ENCODE peak calls at places on chromosomes 6 and 20, in seven cellular contexts. Q, R, U, B, T, J and E are unnamed samples. For H3K4me1 and H3K36me3, the result is how much of the 10 kb centered on the place peaks cover.

GRCh38 chr6:108163267-108163643 is 2.6 kb upstream of the NR2E1 start:
- DNase-seq in Q (no peak), R (no peak), U (no peak), B (no peak), T (peak), J (no peak), E (no peak)

GRCh38 chr6:148671085-148671484 is 75.7 kb upstream of the UST start:
- DNase-seq in Q (no peak), R (no peak), U (no peak), B (no peak), T (no peak), J (no peak), E (no peak)

GRCh38 chr20:63208346-63208924 is 7.5 kb downstream of the YTHDF1 start:
- DNase-seq in Q (peak), R (no peak), U (no peak), B (no peak), T (no peak), J (no peak), E (no peak)

GRCh38 chr6:32974541-32975308 is 6.3 kb downstream of the BRD2 start:
- DNase-seq in Q (no peak), R (no peak), U (no peak), B (no peak), T (no peak), J (no peak), E (peak)

GRCh38 chr6:170031096-170031471 is 259.8 kb downstream of the DLL1 start:
- DNase-seq in Q (no peak), R (no peak), U (no peak), B (no peak), T (no peak), J (no peak), E (no peak)

GRCh38 chr20:41345729-41346067 is 5.1 kb downstream of the LPIN3 start:
- DNase-seq in Q (no peak), R (no peak), U (no peak), B (no peak), T (no peak), J (peak), E (peak)

GRCh38 chr20:13922241-13922640 is 68.2 kb downstream of the SEL1L2 start:
- DNase-seq in Q (no peak), R (no peak), U (no peak), B (no peak), T (no peak), J (no peak), E (no peak)

GRCh38 chr6:33695451-33695855 is 16.0 kb downstream of the UQCC2 start:
- DNase-seq in Q (no peak), R (no peak), U (no peak), B (no peak), T (no peak), J (no peak), E (no peak)

GRCh38 chr6:12472601-12473038 is 182.5 kb downstream of the EDN1 start:
- DNase-seq in Q (peak), R (no peak), U (no peak), B (peak), T (no peak), J (no peak), E (no peak)

GRCh38 chr6:96450082-96450759 is 71.4 kb upstream of the UFL1 start:
- DNase-seq in Q (no peak), R (no peak), U (no peak), B (peak), T (peak), J (no peak), E (peak)

GRCh38 chr6:17096076-17096475 is 5.8 kb upstream of the STMND1 start:
- DNase-seq in Q (no peak), R (no peak), U (no peak), B (peak), T (peak), J (no peak), E (no peak)

GRCh38 chr6:72552938-72553337 is 68.9 kb upstream of the KCNQ5 start:
- DNase-seq in Q (no peak), R (no peak), U (no peak), B (peak), T (no peak), J (no peak), E (no peak)

GRCh38 chr20:58722379-58722778 is 29.8 kb downstream of the NPEPL1 start:
- DNase-seq in Q (no peak), R (no peak), U (no peak), B (no peak), T (no peak), J (no peak), E (no peak)

GRCh38 chr20:38412877-38413577 is 22.1 kb downstream of the SNHG17 start:
- DNase-seq in Q (no peak), R (no peak), U (no peak), B (peak), T (no peak), J (no peak), E (no peak)

GRCh38 chr6:148557796-148558457 is 188.9 kb upstream of the UST start:
- DNase-seq in Q (peak), R (peak), U (no peak), B (peak), T (no peak), J (no peak), E (no peak)

GRCh38 chr6:106735828-106736227 is 106.5 kb downstream of the QRSL1 start:
- DNase-seq in Q (no peak), R (no peak), U (no peak), B (no peak), T (no peak), J (no peak), E (no peak)

GRCh38 chr6:30554962-30555361 is 1.3 kb downstream of the GNL1 start:
- DNase-seq in Q (no peak), R (no peak), U (no peak), B (no peak), T (no peak), J (no peak), E (no peak)
- H3K4me1 ChIP-seq in Q (under half), R (under half), U (under half), B (under half), T (under half), J (under half), E (under half)

DNA sequence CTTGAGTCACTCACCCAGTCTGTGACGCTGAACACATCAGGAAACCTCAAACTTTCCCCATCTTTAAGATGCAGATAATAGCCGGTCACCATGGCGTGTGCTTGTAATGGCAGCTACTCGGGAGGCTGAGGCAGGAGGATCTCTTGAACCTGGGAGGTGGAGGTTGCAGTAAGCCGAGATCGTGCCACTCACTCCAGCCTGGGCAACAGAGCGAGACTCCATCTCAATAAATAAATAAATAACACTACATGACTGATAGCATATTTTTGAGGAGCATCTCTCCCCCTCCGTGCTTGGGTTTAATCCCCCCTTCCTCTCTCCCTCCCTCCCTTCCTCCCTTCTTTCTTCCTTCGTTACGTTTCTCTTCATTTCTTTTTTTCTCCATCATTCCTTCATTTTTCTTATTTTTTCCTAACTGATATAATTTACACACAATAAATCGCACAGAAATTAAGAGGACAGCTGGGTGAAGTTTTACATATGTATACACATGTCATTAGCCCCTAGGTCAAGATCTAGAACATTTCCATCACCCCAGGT is 51.3 kb upstream of the EZR start:
- DNase-seq in Q (no peak), R (no peak), U (no peak), B (no peak), T (no peak), J (no peak), E (no peak)
- H3K4me3 ChIP-seq in Q (no peak), R (peak), U (peak), B (peak), T (no peak), J (no peak), E (peak)

GRCh38 chr20:34268851-34269668 is 27.8 kb downstream of the ASIP start:
- DNase-seq in Q (peak), R (peak), U (peak), B (peak), T (peak), J (peak), E (no peak)

GRCh38 chr20:34269996-34270627 is 28.9 kb downstream of the ASIP start:
- DNase-seq in Q (peak), R (no peak), U (no peak), B (no peak), T (no peak), J (no peak), E (no peak)

GRCh38 chr20:34271961-34272360 is 30.7 kb downstream of the ASIP start:
- DNase-seq in Q (no peak), R (no peak), U (no peak), B (peak), T (no peak), J (no peak), E (no peak)

DNA sequence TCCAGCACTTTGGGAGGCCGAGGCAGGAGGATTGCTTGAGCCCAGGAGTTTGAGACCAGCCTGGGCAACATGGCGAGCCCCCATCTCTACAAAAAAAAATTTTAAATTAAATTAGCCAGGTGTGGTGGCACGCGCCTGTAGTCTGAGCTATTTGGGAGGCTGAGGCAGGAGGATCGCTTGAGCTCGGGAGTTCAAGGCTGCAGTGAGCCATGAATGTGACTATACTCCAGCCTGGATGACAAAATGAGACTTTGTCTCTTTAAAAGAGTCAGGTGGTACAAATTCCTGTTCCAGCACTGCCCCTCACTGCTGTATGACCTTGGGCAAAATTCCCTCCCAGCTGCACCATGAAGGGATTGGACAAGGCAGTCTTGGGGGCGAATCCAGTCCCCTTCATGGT is 28.5 kb downstream of the AHCY start:
- DNase-seq in Q (no peak), R (no peak), U (no peak), B (no peak), T (no peak), J (no peak), E (no peak)
- H3K36me3 ChIP-seq in Q (under half), R (under half), U (under half), B (under half), T (under half), J (under half), E (half or more)

DNA sequence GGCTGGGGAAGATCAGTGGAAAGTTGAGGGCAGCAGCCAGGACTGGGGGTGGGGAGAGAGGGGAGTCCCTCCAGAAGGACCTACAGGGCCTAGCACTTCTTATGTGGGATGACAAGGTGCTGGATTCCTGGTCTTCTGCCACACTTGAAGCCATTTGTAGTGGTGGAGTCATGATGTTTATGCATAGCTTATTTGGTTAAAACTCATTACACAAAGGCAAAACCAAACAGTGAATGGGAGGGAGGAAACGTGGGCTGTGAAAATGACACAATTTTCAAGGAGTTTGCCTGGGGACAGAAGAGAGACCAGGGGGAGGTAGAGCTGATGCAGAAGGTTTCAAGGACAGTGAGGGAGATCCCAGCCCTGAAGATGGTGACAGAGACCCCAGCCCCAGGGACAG is 50.8 kb downstream of the DACT2 start:
- DNase-seq in Q (no peak), R (no peak), U (no peak), B (no peak), T (no peak), J (no peak), E (no peak)
- H3K4me1 ChIP-seq in Q (under half), R (under half), U (under half), B (under half), T (under half), J (under half), E (under half)

GRCh38 chr6:142844065-142844755 is 100.8 kb downstream of the HIVEP2 start:
- DNase-seq in Q (no peak), R (no peak), U (no peak), B (peak), T (no peak), J (no peak), E (no peak)

GRCh38 chr6:142845143-142845571 is 99.8 kb downstream of the HIVEP2 start:
- DNase-seq in Q (no peak), R (peak), U (no peak), B (peak), T (no peak), J (no peak), E (no peak)

GRCh38 chr6:142841915-142842314 is 103.1 kb downstream of the HIVEP2 start:
- DNase-seq in Q (no peak), R (no peak), U (no peak), B (no peak), T (no peak), J (no peak), E (no peak)

GRCh38 chr6:142843344-142843743 is 101.6 kb downstream of the HIVEP2 start:
- DNase-seq in Q (no peak), R (no peak), U (no peak), B (no peak), T (no peak), J (no peak), E (peak)

GRCh38 chr6:142842423-142843261 is 102.3 kb downstream of the HIVEP2 start:
- DNase-seq in Q (no peak), R (peak), U (peak), B (peak), T (no peak), J (no peak), E (no peak)
- H3K4me3 ChIP-seq in Q (no peak), R (peak), U (peak), B (peak), T (no peak), J (no peak), E (no peak)